ENCODE peak calls at places on chromosomes 16 and 17, in eight cellular contexts. J is HL-60, L is IMR-90, B is A673, M is sigmoid colon, R is GM23338, C is right lobe of liver, U is Panc1. Z is an unnamed sample.

GRCh38 chr16:51407199-51407598 is 256.1 kb upstream of the SALL1 start:
- DNase-seq in L (no peak), M (no peak), J (no peak), R (no peak), U (no peak), C (no peak), B (no peak), Z (no peak)

GRCh38 chr17:43661699-43662431 is at the start of gene MEOX1:
- DNase-seq in B (peak; percentile 89), U (no peak), R (no peak), L (peak; percentile 82), M (no peak), J (no peak), C (no peak), Z (no peak)

GRCh38 chr16:23976091-23977001 is 140.6 kb downstream of the PRKCB start:
- DNase-seq in C (no peak), U (no peak), L (no peak), M (no peak), B (no peak), R (no peak), J (no peak), Z (no peak)

GRCh38 chr16:28494141-28494851 is at the start of gene APOBR:
- DNase-seq in J (peak; percentile 98), R (no peak), B (no peak), U (no peak), M (no peak), L (no peak), C (peak; percentile 38), Z (peak; percentile 44)

GRCh38 chr17:76569607-76570279 is 15.9 kb downstream of the ST6GALNAC2 start:
- DNase-seq in U (no peak), B (no peak), C (peak; percentile 46), L (no peak), R (peak; percentile 34), M (peak; percentile 86), J (no peak), Z (no peak)

GRCh38 chr16:87881327-87882200 is 12.3 kb upstream of the SLC7A5 start:
- DNase-seq in L (no peak), M (no peak), R (no peak), C (no peak), J (no peak), B (no peak), U (no peak), Z (no peak)

GRCh38 chr17:31511176-31511540 is 119.7 kb downstream of the RAB11FIP4 start:
- DNase-seq in R (no peak), L (no peak), U (no peak), C (peak; percentile 80), B (no peak), J (no peak), M (no peak), Z (no peak)

GRCh38 chr16:5903153-5903552 is 805.6 kb upstream of the EEF2KMT start:
- DNase-seq in U (no peak), J (no peak), L (no peak), R (no peak), M (no peak), C (no peak), B (no peak), Z (no peak)

GRCh38 chr17:56292628-56293027 is 139.4 kb downstream of the ANKFN1 start:
- DNase-seq in R (no peak), J (no peak), U (no peak), L (no peak), C (no peak), B (no peak), M (no peak), Z (no peak)

GRCh38 chr16:2277466-2278271 is 9.7 kb upstream of the RNPS1 start:
- DNase-seq in U (no peak), M (no peak), J (no peak), B (no peak), R (no peak), L (no peak), C (no peak), Z (no peak)

GRCh38 chr16:55703003-55704001 is 47.5 kb downstream of the SLC6A2 start:
- DNase-seq in C (no peak), J (peak; percentile 45), U (peak; percentile 13), M (no peak), L (peak; percentile 68), B (peak; percentile 70), R (peak; percentile 82), Z (no peak)

GRCh38 chr16:55189179-55189578 is 134.8 kb upstream of the IRX6 start:
- DNase-seq in C (no peak), B (no peak), R (no peak), U (no peak), L (no peak), J (no peak), M (no peak), Z (no peak)

GRCh38 chr17:28575126-28575795 is 1.4 kb downstream of the ALDOC start:
- DNase-seq in M (no peak), J (no peak), R (peak; percentile 15), B (no peak), L (no peak), C (no peak), U (no peak), Z (no peak)

GRCh38 chr16:69754469-69755310 is at the start of gene NOB1:
- DNase-seq in C (peak; percentile 97), M (peak; percentile 98), R (peak; percentile 98), L (peak; percentile 96), U (peak; percentile 89), J (peak; percentile 97), B (peak; percentile 97), Z (peak; percentile 95)

GRCh38 chr17:31558748-31559646 is 167.5 kb downstream of the RAB11FIP4 start:
- DNase-seq in R (peak; percentile 82), L (peak; percentile 80), M (peak; percentile 92), B (peak; percentile 44), J (peak; percentile 65), C (peak; percentile 87), U (no peak), Z (peak; percentile 73)

GRCh38 chr16:76639685-76640289 is 362.6 kb downstream of the CNTNAP4 start:
- DNase-seq in L (peak; percentile 1), B (peak; percentile 42), C (peak; percentile 37), U (no peak), M (no peak), J (peak; percentile 4), R (peak; percentile 84), Z (no peak)

GRCh38 chr16:61148930-61149329 is 887.3 kb downstream of the CDH8 start:
- DNase-seq in M (no peak), J (no peak), R (peak; percentile 28), B (peak; percentile 6), L (no peak), U (no peak), C (no peak), Z (no peak)
- TF ChIP-seq CTCF in M (no peak), J (no peak), R (peak; percentile 50), B (no peak), L (no peak), U (peak; percentile 25), C (no peak), Z (no peak)

GRCh38 chr17:9254841-9255240 is 233.5 kb downstream of the NTN1 start:
- DNase-seq in L (no peak), U (no peak), M (no peak), R (no peak), C (no peak), J (no peak), B (no peak), Z (no peak)

GRCh38 chr17:9258115-9259020 is 237.1 kb downstream of the NTN1 start:
- DNase-seq in J (no peak), U (no peak), R (no peak), L (no peak), C (no peak), M (no peak), B (peak; percentile 28), Z (no peak)

GRCh38 chr17:9255838-9256237 is 234.5 kb downstream of the NTN1 start:
- DNase-seq in M (no peak), U (no peak), L (no peak), B (no peak), J (no peak), R (no peak), C (no peak), Z (no peak)

GRCh38 chr17:9256361-9256943 is 235.1 kb downstream of the NTN1 start:
- DNase-seq in L (no peak), B (peak; percentile 46), C (no peak), M (no peak), U (no peak), R (no peak), J (no peak), Z (no peak)

DNA sequence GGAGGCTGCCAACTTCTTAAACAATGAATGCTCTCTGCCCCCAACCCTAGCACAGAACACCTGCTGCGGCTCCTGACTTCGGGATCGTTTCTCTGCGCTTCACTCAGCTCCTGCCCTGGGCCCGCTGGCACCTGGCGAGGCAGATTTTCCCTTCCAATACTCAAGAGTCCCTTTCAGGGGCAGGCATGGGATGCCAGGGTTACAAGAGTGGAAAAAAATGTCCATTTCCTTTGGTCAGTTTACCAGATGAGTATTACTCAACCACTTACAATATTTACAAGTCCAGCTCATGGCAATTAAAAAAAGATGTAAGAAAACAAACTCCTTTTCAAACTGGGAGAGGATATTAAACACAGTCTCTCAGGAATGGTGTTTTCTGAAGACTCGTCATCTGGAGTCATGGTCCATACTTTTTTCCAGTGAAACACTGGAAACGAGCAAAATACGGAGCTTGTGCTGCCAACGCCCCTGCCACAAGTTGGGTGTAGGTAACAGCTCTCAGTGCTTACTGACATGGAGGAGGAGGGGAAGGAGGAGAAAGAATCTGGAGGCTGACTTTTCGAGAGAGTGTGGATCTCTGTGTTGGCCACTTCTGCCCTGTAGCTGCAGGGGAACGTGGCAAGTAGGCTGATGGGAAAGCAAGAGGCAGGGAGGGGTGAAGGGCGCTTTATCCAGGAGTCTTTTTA is 235.8 kb downstream of the NTN1 start:
- DNase-seq in R (no peak), U (peak; percentile 47), J (no peak), B (no peak), C (no peak), L (peak; percentile 52), M (no peak), Z (no peak)
- H3K27ac ChIP-seq in R (no peak overlapping the region), U (peak overlapping the region; percentile 65), J (no peak overlapping the region), B (no peak overlapping the region), C (no peak overlapping the region), L (peak overlapping the region; percentile 88), M (no peak overlapping the region), Z (no peak overlapping the region)

GRCh38 chr17:49964539-49965521 is 4.2 kb upstream of the DLX4 start:
- DNase-seq in J (no peak), B (no peak), M (no peak), L (no peak), C (no peak), U (no peak), R (peak; percentile 84), Z (no peak)
- H3K4me3 ChIP-seq in J (no peak overlapping the region), B (no peak overlapping the region), M (no peak overlapping the region), L (no peak overlapping the region), C (no peak overlapping the region), U (no peak overlapping the region), R (peak overlapping the region; percentile 53), Z (no peak overlapping the region)

DNA sequence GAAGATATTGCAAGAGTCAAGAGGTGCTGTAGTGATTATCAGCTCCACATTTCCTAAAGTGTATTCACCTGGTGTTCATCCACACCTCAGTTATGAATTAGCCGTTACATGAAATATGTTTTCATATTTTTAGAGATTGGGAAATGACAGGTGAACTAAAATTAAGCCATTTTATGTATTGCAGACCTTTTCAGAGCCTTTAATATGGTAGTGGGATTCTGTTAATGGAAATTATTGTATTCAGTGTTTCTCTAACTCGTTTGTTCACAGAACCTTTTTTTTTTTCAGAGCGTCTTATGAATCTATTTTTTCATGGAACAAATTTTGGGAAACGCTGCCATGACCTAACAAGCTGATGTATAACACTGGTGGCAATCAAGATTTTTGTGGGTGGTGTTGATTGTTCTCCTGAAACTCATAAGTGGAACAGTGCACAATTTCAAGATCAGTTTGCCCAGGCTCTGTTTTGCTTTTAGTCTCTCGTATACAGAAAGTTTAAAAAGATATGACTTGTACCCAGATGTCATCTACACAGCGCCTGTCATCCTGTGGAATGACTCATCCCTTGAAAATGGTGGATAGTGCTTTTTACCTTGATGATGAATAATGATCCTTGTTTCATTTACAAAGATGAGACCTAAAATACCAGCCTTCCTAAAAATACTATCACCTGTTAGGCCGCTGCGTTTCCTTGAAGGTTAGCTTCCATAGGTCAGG is 88.8 kb downstream of the ARHGAP44 start:
- DNase-seq in C (no peak), L (no peak), B (no peak), U (no peak), J (no peak), R (no peak), M (no peak), Z (no peak)
- TF ChIP-seq CTCF in C (no peak), L (no peak), B (no peak), U (no peak), J (no peak), R (no peak), M (no peak), Z (no peak)